ENCODE peak calls at places on chromosomes 11 and 22, in seven cellular contexts. Y is right atrium auricular region, M is OCI-LY7, X is right cardiac atrium, S is GM23248, L is SJSA1, Z is uterus. T is an unnamed sample.

GRCh38 chr11:62142921-62143320 is 19.1 kb downstream of the INCENP start:
- DNase-seq in S (no peak), X (peak), Y (no peak), Z (no peak), M (no peak), L (no peak), T (no peak)

GRCh38 chr11:33072465-33072864 is 33.1 kb downstream of the TCP11L1 start:
- DNase-seq in S (no peak), Z (no peak), M (no peak), Y (no peak), L (no peak), X (no peak), T (no peak)

GRCh38 chr22:46079861-46080821 is 70.2 kb upstream of the PPARA start:
- DNase-seq in X (peak), Y (peak), L (peak), S (peak), M (no peak), Z (peak), T (no peak)

GRCh38 chr11:88508808-88509581 is 171.5 kb upstream of the CTSC start:
- DNase-seq in M (no peak), Y (no peak), X (peak), S (peak), L (no peak), Z (no peak), T (no peak)

GRCh38 chr11:103970850-103971249 is 65.6 kb upstream of the DDI1 start:
- DNase-seq in Z (no peak), M (no peak), L (no peak), S (no peak), X (no peak), Y (no peak), T (peak)

GRCh38 chr11:21944577-21944976 is 248.3 kb upstream of the ANO5 start:
- DNase-seq in X (no peak), Z (no peak), Y (no peak), M (no peak), S (no peak), L (no peak), T (no peak)

GRCh38 chr11:64334764-64335741 is 5.0 kb upstream of the CCDC88B start:
- DNase-seq in Y (peak), S (peak), L (peak), X (peak), M (peak), Z (no peak), T (peak)

GRCh38 chr11:57614234-57614772 is 16.8 kb downstream of the SERPING1 start:
- DNase-seq in L (no peak), M (no peak), X (no peak), S (no peak), Z (no peak), Y (no peak), T (no peak)

GRCh38 chr22:17159504-17159951 is 451 bp upstream of the HDHD5 start:
- DNase-seq in L (no peak), Y (peak), M (no peak), Z (peak), S (peak), X (peak), T (no peak)

GRCh38 chr11:64040684-64041267 is 5.0 kb downstream of the FLRT1 start:
- DNase-seq in X (no peak), M (peak), L (no peak), S (no peak), Z (no peak), Y (no peak), T (peak)

GRCh38 chr11:297666-298405 is 1.5 kb downstream of the IFITM5 start:
- DNase-seq in Z (peak), M (no peak), S (peak), Y (no peak), X (peak), L (peak), T (no peak)

GRCh38 chr11:44568706-44569473 is 3.4 kb downstream of the CD82 start:
- DNase-seq in Z (peak), X (peak), Y (peak), L (peak), S (peak), M (peak), T (no peak)

GRCh38 chr11:45163956-45164575 is 17.6 kb downstream of the PRDM11 start:
- DNase-seq in M (no peak), Y (no peak), X (peak), Z (no peak), S (peak), L (no peak), T (no peak)

GRCh38 chr11:62911137-62912130 is 9.7 kb downstream of the CHRM1 start:
- DNase-seq in S (peak), L (no peak), M (no peak), Z (no peak), X (no peak), Y (no peak), T (no peak)

GRCh38 chr11:128472128-128473110 is 114.9 kb downstream of the ETS1 start:
- DNase-seq in L (no peak), Z (no peak), Y (no peak), M (peak), X (no peak), S (peak), T (no peak)

GRCh38 chr22:23763579-23764331 is 965 bp downstream of the C22orf15 start:
- DNase-seq in X (peak), S (no peak), Y (no peak), L (no peak), M (peak), Z (no peak), T (peak)

GRCh38 chr11:12287009-12287373 is 90.4 kb upstream of the PARVA start:
- DNase-seq in Z (peak), S (peak), Y (peak), X (peak), M (no peak), L (peak), T (no peak)

GRCh38 chr11:115895594-115895993 is 391.4 kb upstream of the CADM1 start:
- DNase-seq in Y (no peak), Z (no peak), L (no peak), S (no peak), X (no peak), M (no peak), T (no peak)

GRCh38 chr11:11843233-11843632 is 1.5 kb downstream of the USP47 start:
- DNase-seq in Y (no peak), X (no peak), M (peak), S (peak), L (no peak), Z (no peak), T (peak)

GRCh38 chr11:11044137-11044855 is 186.4 kb upstream of the ZBED5 start:
- DNase-seq in X (no peak), L (no peak), M (no peak), Y (no peak), Z (no peak), S (peak), T (no peak)

GRCh38 chr11:117997436-117998200 is 11.4 kb downstream of the IL10RA start:
- DNase-seq in L (no peak), Y (no peak), M (no peak), Z (no peak), S (no peak), X (no peak), T (peak)

GRCh38 chr11:12684354-12684753 is 10.1 kb downstream of the TEAD1 start:
- DNase-seq in S (no peak), Y (no peak), X (no peak), M (no peak), L (no peak), Z (no peak), T (no peak)

GRCh38 chr11:113778111-113778910 is 1.3 kb upstream of the CLDN25 start:
- DNase-seq in X (no peak), Z (no peak), L (no peak), M (no peak), Y (no peak), S (peak), T (no peak)

GRCh38 chr11:73950869-73951710 is at the start of gene DNAJB13:
- DNase-seq in M (peak), X (no peak), S (peak), Y (no peak), Z (peak), L (no peak), T (peak)

GRCh38 chr22:32331236-32331917 is 26.3 kb upstream of the RFPL3 start:
- DNase-seq in X (no peak), S (no peak), M (no peak), Z (no peak), Y (peak), L (peak), T (no peak)

GRCh38 chr11:36027731-36028130 is 83.9 kb downstream of the LDLRAD3 start:
- DNase-seq in M (no peak), X (peak), L (no peak), Z (peak), S (no peak), Y (no peak), T (no peak)

GRCh38 chr11:121024989-121025388 is 1.1 kb downstream of the TBCEL start:
- DNase-seq in M (no peak), X (peak), S (peak), Y (no peak), Z (no peak), L (no peak), T (no peak)

GRCh38 chr11:126140106-126140931 is 71.1 kb downstream of the RPUSD4 start:
- DNase-seq in Z (peak), M (no peak), Y (no peak), S (peak), L (no peak), X (no peak), T (no peak)

GRCh38 chr22:36765943-36766450 is 9.9 kb downstream of the IFT27 start:
- DNase-seq in X (no peak), Y (no peak), L (no peak), Z (no peak), S (peak), M (no peak), T (peak)

GRCh38 chr11:104221455-104221854 is 57.5 kb upstream of the PDGFD start:
- DNase-seq in L (no peak), Y (no peak), S (no peak), Z (no peak), M (no peak), X (no peak), T (no peak)

GRCh38 chr22:39446239-39446721 is 10.5 kb upstream of the MGAT3 start:
- DNase-seq in L (no peak), M (peak), Z (no peak), Y (no peak), S (no peak), X (peak), T (peak)

GRCh38 chr11:61958590-61958989 is 8.4 kb downstream of the BEST1 start:
- DNase-seq in Z (no peak), M (no peak), L (no peak), S (no peak), X (no peak), Y (peak), T (no peak)

GRCh38 chr11:69123593-69124545 is 31.9 kb upstream of the SMIM38 start:
- DNase-seq in M (no peak), Z (no peak), Y (no peak), S (no peak), X (no peak), L (no peak), T (no peak)

GRCh38 chr22:29426476-29426875 is 11.9 kb upstream of the RFPL1 start:
- DNase-seq in S (no peak), L (peak), Z (no peak), M (no peak), X (no peak), Y (no peak), T (peak)

GRCh38 chr11:76768091-76769047 is 14.8 kb upstream of the TSKU start:
- DNase-seq in Z (peak), L (no peak), Y (peak), X (peak), M (no peak), S (peak), T (no peak)

GRCh38 chr11:1876361-1877063 is 15.2 kb downstream of the PRR33 start:
- DNase-seq in X (peak), S (peak), Z (peak), Y (no peak), L (no peak), M (peak), T (peak)

DNA sequence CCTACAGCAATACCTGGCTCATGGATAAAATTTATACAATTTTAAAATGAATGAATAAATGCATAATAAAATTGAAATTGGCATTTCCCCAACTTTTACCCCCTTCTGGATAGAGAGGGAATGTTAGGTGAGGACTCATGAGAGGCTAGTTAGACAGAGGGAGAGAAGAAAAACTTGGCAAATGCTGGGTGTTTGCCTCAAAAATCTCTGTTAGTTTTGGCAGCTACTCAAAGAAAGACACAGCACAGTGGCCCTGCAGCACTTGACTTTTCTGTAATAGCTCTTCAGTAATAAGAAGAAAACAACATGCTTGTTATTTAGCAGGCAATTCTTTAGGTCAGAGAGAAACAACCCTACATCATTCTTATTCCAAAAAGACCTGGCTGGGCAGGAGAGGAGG is 20.7 kb upstream of the IZUMO1R start:
- DNase-seq in Y (no peak), X (no peak), L (no peak), Z (no peak), M (no peak), S (no peak), T (no peak)
- H3K27ac ChIP-seq in Y (no peak), X (no peak), L (no peak), Z (peak), M (no peak), S (no peak), T (no peak)

GRCh38 chr11:65522640-65523322 is 2.1 kb upstream of the SCYL1 start:
- DNase-seq in Z (no peak), M (no peak), X (no peak), S (no peak), L (no peak), Y (no peak), T (no peak)
- H3K27ac ChIP-seq in Z (no peak), M (no peak), X (no peak), S (no peak), L (no peak), Y (no peak), T (no peak)

DNA sequence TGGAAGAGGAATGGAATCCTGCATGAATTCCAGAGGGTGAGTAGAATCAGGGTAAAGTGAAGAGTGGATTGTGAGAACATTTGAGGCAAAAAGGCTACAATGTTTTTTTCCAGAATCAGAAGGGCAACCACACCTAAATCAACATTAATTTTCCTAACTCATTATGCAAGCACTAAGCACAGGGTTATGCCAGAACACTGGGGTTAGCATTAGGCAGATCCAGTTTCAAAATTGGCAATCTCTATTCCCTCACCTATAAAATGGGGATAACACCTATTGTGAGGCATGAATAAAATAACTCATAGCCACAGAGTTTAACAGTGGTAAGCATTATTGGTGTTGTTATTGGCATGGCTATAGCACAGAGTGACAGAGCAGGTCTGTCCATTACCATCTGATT is 378.6 kb upstream of the FAT3 start:
- DNase-seq in S (no peak), M (no peak), L (no peak), Y (no peak), X (no peak), Z (no peak), T (no peak)
- H3K27ac ChIP-seq in S (no peak), M (no peak), L (no peak), Y (no peak), X (no peak), Z (no peak), T (no peak)

GRCh38 chr11:70834277-70834940 is 418.0 kb downstream of the SHANK2 start:
- DNase-seq in Y (no peak), S (no peak), M (no peak), X (no peak), L (no peak), Z (no peak), T (no peak)
- H3K27ac ChIP-seq in Y (no peak), S (no peak), M (no peak), X (no peak), L (no peak), Z (no peak), T (no peak)

DNA sequence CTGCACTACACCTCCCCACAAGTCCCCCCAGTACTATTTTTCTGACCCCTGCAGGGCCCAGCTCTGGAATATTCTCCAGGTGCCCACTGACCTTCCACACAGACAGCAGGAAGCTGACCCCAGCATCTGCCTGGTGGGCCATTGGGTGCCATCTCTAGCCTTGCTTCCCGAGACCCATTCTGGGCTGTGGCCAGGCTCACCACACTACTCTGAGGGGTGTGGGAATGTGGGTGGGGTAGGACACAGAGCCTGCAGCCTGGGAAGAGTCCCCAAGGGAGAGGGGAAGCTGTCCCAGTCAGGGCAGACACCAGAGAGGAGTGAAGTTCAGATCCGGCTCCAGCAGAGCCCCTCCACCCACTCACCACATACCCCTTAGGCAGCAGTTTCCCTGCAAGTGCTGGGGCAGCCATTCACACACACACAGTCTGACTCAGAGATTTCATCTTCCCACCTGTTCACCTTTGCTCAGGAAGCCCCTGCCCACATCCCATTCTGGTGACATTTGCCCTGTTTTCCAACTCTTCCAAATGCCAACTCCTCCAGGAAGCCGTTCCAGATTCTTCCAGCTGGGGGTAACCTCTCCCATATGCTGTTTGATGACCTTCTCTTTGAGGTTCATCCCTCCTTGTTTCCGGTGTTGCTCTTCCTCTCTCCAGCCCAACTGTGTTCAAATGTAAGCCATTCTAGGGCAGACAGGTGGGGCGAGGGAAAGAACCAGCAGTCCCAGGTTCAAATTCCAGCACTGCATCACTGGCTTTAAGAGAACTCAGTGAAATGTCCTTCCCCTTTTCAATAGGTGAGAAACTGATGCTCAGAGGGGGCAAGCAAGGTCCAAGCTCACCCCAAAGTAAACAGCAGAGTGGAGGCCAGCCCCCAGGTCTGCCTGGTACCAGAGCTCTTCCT is 2.0 kb downstream of the SLCO2B1 start:
- DNase-seq in Y (no peak), X (no peak), Z (no peak), S (no peak), M (no peak), L (no peak), T (no peak)
- H3K27ac ChIP-seq in Y (peak), X (no peak), Z (no peak), S (no peak), M (no peak), L (no peak), T (no peak)

GRCh38 chr11:75743711-75744563 is 24.6 kb upstream of the DGAT2 start:
- DNase-seq in L (no peak), Y (no peak), S (no peak), X (no peak), M (no peak), Z (no peak), T (no peak)
- H3K27ac ChIP-seq in L (no peak), Y (no peak), S (no peak), X (peak), M (no peak), Z (no peak), T (no peak)

GRCh38 chr22:50537765-50538164 is 7.9 kb upstream of the KLHDC7B start:
- DNase-seq in M (no peak), Y (no peak), S (no peak), X (peak), Z (no peak), L (no peak), T (no peak)
- H3K27ac ChIP-seq in M (no peak), Y (peak), S (peak), X (no peak), Z (no peak), L (no peak), T (peak)